ENCODE peak calls at places on chromosomes 11 and 22, in nine cellular contexts. H is prostate gland, E is upper lobe of right lung, Z is fibroblast of lung, D is uterus, T is upper lobe of left lung, Q is GM23338, M is lower lobe of right lung, J is stomach. V is an unnamed sample. For H3K4me1, the result is how much of the 10 kb centered on the place peaks cover.

GRCh38 chr11:74839971-74840370 is 91.3 kb downstream of the RNF169 start:
- DNase-seq in H (no peak), E (no peak), Z (no peak), D (no peak), T (no peak), Q (no peak), M (no peak), J (no peak), V (peak)

GRCh38 chr11:118872403-118872821 is 11.3 kb upstream of the CXCR5 start:
- DNase-seq in H (no peak), E (no peak), Z (no peak), D (no peak), T (peak), Q (no peak), M (no peak), J (no peak), V (no peak)

GRCh38 chr11:99534812-99535211 is 514.1 kb downstream of the CNTN5 start:
- DNase-seq in H (no peak), E (no peak), Z (peak), D (no peak), T (no peak), Q (no peak), M (no peak), J (no peak), V (no peak)

GRCh38 chr11:46120711-46121327 is 435 bp downstream of the PHF21A start:
- DNase-seq in H (no peak), E (no peak), Z (no peak), D (peak), T (no peak), Q (peak), M (peak), J (peak), V (peak)

GRCh38 chr11:8086571-8086970 is 5.6 kb downstream of the TUB start:
- DNase-seq in H (no peak), E (no peak), Z (no peak), D (no peak), T (no peak), Q (no peak), M (no peak), J (no peak), V (no peak)

GRCh38 chr11:107853070-107853469 is 5.5 kb downstream of the SLC35F2 start:
- DNase-seq in H (no peak), E (no peak), Z (no peak), D (no peak), T (no peak), Q (no peak), M (no peak), J (no peak), V (no peak)

GRCh38 chr11:19510468-19510867 is 202.2 kb upstream of the NAV2 start:
- DNase-seq in H (no peak), E (no peak), Z (no peak), D (no peak), T (no peak), Q (no peak), M (no peak), J (no peak), V (no peak)

GRCh38 chr11:98507208-98507607 is 513.5 kb upstream of the CNTN5 start:
- DNase-seq in H (no peak), E (no peak), Z (no peak), D (no peak), T (no peak), Q (no peak), M (no peak), J (no peak), V (no peak)

GRCh38 chr11:103948331-103948730 is 88.1 kb upstream of the DDI1 start:
- DNase-seq in H (no peak), E (no peak), Z (no peak), D (no peak), T (no peak), Q (no peak), M (no peak), J (no peak), V (no peak)

DNA sequence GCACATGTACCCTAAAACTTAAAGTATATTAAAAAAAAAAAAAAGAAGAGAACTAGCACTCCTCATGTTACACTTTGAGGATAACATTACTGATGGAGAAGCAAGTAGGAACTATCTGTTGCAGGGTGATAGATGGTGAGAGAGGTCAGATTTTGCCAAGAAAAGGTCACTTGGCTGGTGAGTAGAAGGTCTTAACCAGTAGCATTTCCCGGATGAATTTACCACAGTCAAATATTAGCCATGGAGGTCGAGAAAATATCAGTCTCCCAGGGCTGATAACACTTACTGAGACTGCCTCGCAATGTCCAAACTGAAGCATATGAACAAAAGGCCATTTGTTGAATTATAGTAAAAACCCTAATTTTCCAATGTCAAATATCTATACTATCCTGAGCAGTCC is 14.7 kb upstream of the BBOX1 start:
- DNase-seq in H (no peak), E (no peak), Z (no peak), D (no peak), T (no peak), Q (no peak), M (no peak), J (no peak), V (no peak)
- TF ChIP-seq CTCF in H (no peak), E (no peak), Z (no peak), D (no peak), T (no peak), Q (no peak), M (no peak), J (no peak), V (no peak)

DNA sequence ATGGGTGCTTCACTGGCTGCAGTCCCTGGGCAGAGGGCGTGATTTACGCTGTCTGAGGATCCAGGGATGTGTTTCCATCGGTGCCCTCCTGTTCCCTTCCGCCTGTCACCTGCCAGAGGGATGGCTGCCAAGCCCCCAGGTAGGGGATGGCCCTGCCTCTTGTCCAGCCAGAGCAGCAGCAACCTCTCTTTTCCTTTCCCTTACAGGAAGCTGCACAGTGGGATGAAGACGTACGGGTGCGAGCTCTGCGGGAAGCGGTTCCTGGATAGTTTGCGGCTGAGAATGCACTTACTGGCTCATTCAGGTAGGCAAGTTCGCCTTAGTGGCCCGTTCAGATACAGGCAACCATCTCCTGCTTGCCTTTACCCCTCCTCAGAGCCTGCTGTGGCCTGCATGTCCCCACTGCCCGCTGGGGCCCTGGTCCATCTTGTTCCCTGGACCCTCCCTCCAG is 96.6 kb downstream of the ZBTB16 start:
- DNase-seq in H (no peak), E (no peak), Z (no peak), D (no peak), T (no peak), Q (no peak), M (no peak), J (no peak), V (peak)
- H3K27ac ChIP-seq in H (peak), E (peak), Z (no peak), D (peak), T (peak), Q (no peak), M (peak), J (peak), V (peak)

GRCh38 chr22:20525048-20525447 is 17.6 kb downstream of the MED15 start:
- DNase-seq in H (no peak), E (no peak), Z (no peak), D (no peak), T (no peak), Q (no peak), M (no peak), J (no peak), V (no peak)

GRCh38 chr22:20522134-20522827 is 14.9 kb downstream of the MED15 start:
- DNase-seq in H (no peak), E (no peak), Z (no peak), D (no peak), T (no peak), Q (no peak), M (peak), J (no peak), V (no peak)

GRCh38 chr22:20524004-20524481 is 16.6 kb downstream of the MED15 start:
- DNase-seq in H (no peak), E (no peak), Z (no peak), D (no peak), T (no peak), Q (no peak), M (no peak), J (no peak), V (peak)

GRCh38 chr22:20522828-20523117 is 15.4 kb downstream of the MED15 start:
- DNase-seq in H (no peak), E (no peak), Z (no peak), D (no peak), T (no peak), Q (no peak), M (no peak), J (no peak), V (no peak)

DNA sequence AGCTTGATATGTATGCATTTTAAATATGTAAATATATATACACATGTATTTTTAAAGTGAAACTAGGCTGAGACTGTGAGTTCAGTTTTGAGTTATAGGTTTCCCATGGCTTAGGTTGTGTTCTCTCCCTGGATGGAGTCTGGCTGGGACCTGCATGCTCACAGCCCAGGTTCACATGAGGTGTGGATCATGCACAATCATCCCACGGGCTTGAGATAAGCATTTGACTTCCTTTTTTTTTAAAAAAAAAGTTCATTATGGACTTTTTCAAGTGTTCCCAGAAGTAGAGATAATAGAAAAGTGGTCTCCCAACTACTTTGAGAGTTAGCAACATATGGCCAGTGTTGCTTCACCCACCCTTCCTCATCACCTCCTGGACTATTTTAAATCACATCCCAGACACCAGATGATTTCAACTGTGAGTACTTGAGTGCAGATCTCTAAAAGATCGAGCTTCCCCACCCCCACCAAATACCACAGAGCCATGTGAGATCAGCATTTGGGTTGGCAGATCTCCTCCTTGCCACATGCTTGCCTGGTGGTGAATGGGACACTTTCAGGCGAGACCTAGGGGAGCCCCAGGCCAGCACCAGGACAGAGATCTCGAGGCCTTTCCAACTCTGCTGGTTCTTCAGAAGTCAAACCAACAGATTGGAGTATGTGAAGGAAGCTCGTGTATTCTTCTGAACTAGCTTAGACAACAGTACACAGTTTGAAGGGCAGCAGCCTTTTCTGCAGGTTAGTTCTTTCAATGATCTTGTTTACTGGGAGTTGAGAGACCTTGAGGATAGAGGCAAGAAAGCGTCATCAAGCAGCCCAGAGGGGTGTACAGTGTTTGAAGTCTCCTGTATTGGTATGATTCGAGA is 15.9 kb downstream of the MED15 start:
- DNase-seq in H (no peak), E (no peak), Z (peak), D (no peak), T (no peak), Q (no peak), M (peak), J (no peak), V (no peak)
- H3K4me1 ChIP-seq in H (under half), E (under half), Z (under half), D (under half), T (under half), Q (under half), M (under half), J (under half), V (half or more)

GRCh38 chr11:78266451-78266850 is 77.7 kb downstream of the USP35 start:
- DNase-seq in H (no peak), E (no peak), Z (no peak), D (no peak), T (no peak), Q (no peak), M (no peak), J (no peak), V (no peak)
- TF ChIP-seq CTCF in H (no peak), E (no peak), Z (no peak), D (no peak), T (no peak), Q (peak), M (no peak), J (no peak), V (no peak)

GRCh38 chr11:61871158-61871597 is 20.2 kb downstream of the FADS3 start:
- DNase-seq in H (peak), E (peak), Z (peak), D (peak), T (peak), Q (peak), M (peak), J (peak), V (peak)

GRCh38 chr11:61874460-61874809 is 16.9 kb downstream of the FADS3 start:
- DNase-seq in H (no peak), E (no peak), Z (no peak), D (no peak), T (no peak), Q (no peak), M (peak), J (no peak), V (no peak)

GRCh38 chr11:61870429-61871039 is 20.8 kb downstream of the FADS3 start:
- DNase-seq in H (no peak), E (no peak), Z (peak), D (no peak), T (no peak), Q (no peak), M (no peak), J (no peak), V (no peak)

GRCh38 chr11:61873588-61874459 is 17.5 kb downstream of the FADS3 start:
- DNase-seq in H (no peak), E (no peak), Z (no peak), D (no peak), T (no peak), Q (no peak), M (no peak), J (no peak), V (no peak)

GRCh38 chr11:61872935-61873565 is 18.3 kb downstream of the FADS3 start:
- DNase-seq in H (no peak), E (no peak), Z (no peak), D (no peak), T (no peak), Q (no peak), M (no peak), J (no peak), V (no peak)
- H3K27ac ChIP-seq in H (no peak), E (no peak), Z (no peak), D (no peak), T (no peak), Q (no peak), M (no peak), J (no peak), V (no peak)

GRCh38 chr11:31810779-31811647 is at the start of gene PAX6:
- DNase-seq in H (no peak), E (no peak), Z (no peak), D (no peak), T (peak), Q (peak), M (peak), J (no peak), V (peak)
- H3K4me1 ChIP-seq in H (under half), E (half or more), Z (under half), D (under half), T (half or more), Q (half or more), M (half or more), J (half or more), V (under half)

DNA sequence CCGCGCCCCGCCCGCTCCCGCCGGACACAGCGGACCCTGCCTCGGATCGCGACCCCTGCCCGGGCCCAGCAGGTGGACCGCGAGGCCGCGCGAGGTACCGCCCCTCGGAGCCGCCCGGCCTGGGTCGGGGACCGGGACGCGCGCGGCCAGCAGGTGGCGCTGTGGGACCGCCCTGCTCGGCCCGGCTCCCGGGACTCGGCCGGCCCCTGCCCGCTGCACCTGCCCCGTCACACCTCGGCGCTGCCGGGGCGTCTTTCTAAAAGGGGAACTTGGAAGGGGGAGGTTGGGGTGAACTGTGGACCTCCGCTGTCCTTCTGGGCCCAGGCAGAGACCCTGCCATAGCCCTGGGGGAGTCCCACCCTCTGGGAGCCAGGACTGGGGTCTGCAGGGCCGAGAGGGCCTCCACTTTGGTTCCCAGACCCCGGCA is 11.1 kb downstream of the CRELD2 start:
- DNase-seq in H (no peak), E (peak), Z (no peak), D (peak), T (peak), Q (peak), M (peak), J (peak), V (peak)
- TF ChIP-seq CTCF in H (peak), E (peak), Z (peak), D (peak), T (peak), Q (peak), M (peak), J (no peak), V (peak)

V was measured in adrenal gland.